ENCODE peak calls at places on chromosomes 4 and X, in eight cellular contexts. J, D, F, W, O, T, X and E are unnamed samples. For H3K27me3, the result is how much of the 10 kb centered on the place peaks cover.

GRCh38 chr4:187017156-187017555 is 293.5 kb upstream of the FAT1 start:
- DNase-seq in D (no peak), W (no peak), T (no peak), F (no peak), X (no peak), O (no peak), J (no peak), E (no peak)

GRCh38 chrX:46991664-46992063 is 79.4 kb downstream of the JADE3 start:
- DNase-seq in F (no peak), O (peak), D (no peak), J (no peak), T (no peak), W (no peak), X (no peak), E (no peak)

GRCh38 chr4:36638273-36638811 is 356.9 kb downstream of the DTHD1 start:
- DNase-seq in T (no peak), O (no peak), D (no peak), J (no peak), X (no peak), F (no peak), W (no peak), E (no peak)

GRCh38 chr4:78477276-78477675 is 74.3 kb upstream of the ANXA3 start:
- DNase-seq in F (no peak), J (peak), X (no peak), O (no peak), D (no peak), W (no peak), T (no peak), E (peak)

GRCh38 chr4:38948551-38948950 is 80.9 kb downstream of the FAM114A1 start:
- DNase-seq in T (no peak), J (peak), X (peak), F (no peak), D (no peak), W (no peak), O (no peak), E (no peak)

GRCh38 chr4:7970031-7970946 is 30.6 kb upstream of the AFAP1 start:
- DNase-seq in J (no peak), O (no peak), W (peak), D (no peak), F (no peak), T (no peak), X (no peak), E (no peak)

GRCh38 chr4:86118696-86119095 is 241.2 kb downstream of the MAPK10 start:
- DNase-seq in X (no peak), O (no peak), T (no peak), D (no peak), W (no peak), F (no peak), J (no peak), E (no peak)

GRCh38 chr4:19983072-19983471 is 268.6 kb upstream of the SLIT2 start:
- DNase-seq in W (no peak), O (no peak), D (no peak), F (no peak), T (no peak), X (peak), J (peak), E (no peak)

GRCh38 chr4:88927420-88927819 is 129.6 kb downstream of the FAM13A start:
- DNase-seq in J (no peak), X (no peak), T (no peak), F (no peak), O (no peak), W (no peak), D (no peak), E (no peak)

GRCh38 chr4:183183906-183184535 is 85.0 kb downstream of the WWC2 start:
- DNase-seq in F (no peak), X (no peak), W (no peak), D (no peak), J (no peak), O (no peak), T (no peak), E (no peak)

GRCh38 chrX:68842781-68843581 is 14.2 kb downstream of the EFNB1 start:
- DNase-seq in T (no peak), O (no peak), D (peak), X (peak), J (no peak), F (no peak), W (no peak), E (no peak)

GRCh38 chrX:10137516-10137915 is 19.3 kb upstream of the CLCN4 start:
- DNase-seq in J (no peak), T (no peak), O (no peak), W (no peak), X (peak), D (no peak), F (no peak), E (no peak)

GRCh38 chrX:38312436-38312835 is 14.9 kb downstream of the RPGR start:
- DNase-seq in F (no peak), T (no peak), J (peak), O (no peak), W (no peak), X (peak), D (no peak), E (no peak)

GRCh38 chrX:134682081-134682480 is 23.8 kb upstream of the PLAC1 start:
- DNase-seq in X (peak), T (no peak), F (no peak), W (no peak), D (no peak), O (no peak), J (no peak), E (no peak)

GRCh38 chrX:41982966-41983365 is 59.6 kb upstream of the CASK start:
- DNase-seq in F (no peak), X (no peak), O (no peak), J (no peak), D (no peak), T (no peak), W (no peak), E (no peak)

GRCh38 chr4:80171656-80172055 is 25.6 kb upstream of the PRDM8 start:
- DNase-seq in O (no peak), D (no peak), T (no peak), J (no peak), F (no peak), W (no peak), X (no peak), E (no peak)

GRCh38 chr4:176422031-176422430 is 102.3 kb downstream of the SPCS3 start:
- DNase-seq in D (no peak), X (peak), O (no peak), W (no peak), J (no peak), T (no peak), F (no peak), E (no peak)

GRCh38 chr4:176422511-176422910 is 102.7 kb downstream of the SPCS3 start:
- DNase-seq in J (no peak), D (no peak), W (no peak), O (no peak), X (no peak), T (no peak), F (no peak), E (no peak)

GRCh38 chr4:176425035-176425434 is 105.3 kb downstream of the SPCS3 start:
- DNase-seq in D (no peak), X (peak), T (no peak), F (no peak), W (no peak), J (no peak), O (no peak), E (no peak)
- H3K4me3 ChIP-seq in D (no peak), X (no peak), T (no peak), F (no peak), W (no peak), J (no peak), O (no peak), E (no peak)

GRCh38 chr4:1400861-1401408 is 5.3 kb downstream of the NKX1-1 start:
- DNase-seq in T (no peak), D (peak), O (no peak), W (no peak), J (no peak), X (no peak), F (no peak), E (no peak)

GRCh38 chr4:1401409-1402020 is 4.7 kb downstream of the NKX1-1 start:
- DNase-seq in J (no peak), T (no peak), F (no peak), D (peak), X (no peak), W (no peak), O (no peak), E (no peak)

GRCh38 chr4:1399508-1400190 is 6.6 kb downstream of the NKX1-1 start:
- DNase-seq in J (no peak), W (no peak), T (no peak), F (no peak), X (no peak), O (no peak), D (peak), E (no peak)

GRCh38 chr4:1398686-1399507 is 7.3 kb downstream of the NKX1-1 start:
- DNase-seq in X (no peak), J (no peak), W (no peak), D (peak), T (no peak), O (no peak), F (no peak), E (no peak)

DNA sequence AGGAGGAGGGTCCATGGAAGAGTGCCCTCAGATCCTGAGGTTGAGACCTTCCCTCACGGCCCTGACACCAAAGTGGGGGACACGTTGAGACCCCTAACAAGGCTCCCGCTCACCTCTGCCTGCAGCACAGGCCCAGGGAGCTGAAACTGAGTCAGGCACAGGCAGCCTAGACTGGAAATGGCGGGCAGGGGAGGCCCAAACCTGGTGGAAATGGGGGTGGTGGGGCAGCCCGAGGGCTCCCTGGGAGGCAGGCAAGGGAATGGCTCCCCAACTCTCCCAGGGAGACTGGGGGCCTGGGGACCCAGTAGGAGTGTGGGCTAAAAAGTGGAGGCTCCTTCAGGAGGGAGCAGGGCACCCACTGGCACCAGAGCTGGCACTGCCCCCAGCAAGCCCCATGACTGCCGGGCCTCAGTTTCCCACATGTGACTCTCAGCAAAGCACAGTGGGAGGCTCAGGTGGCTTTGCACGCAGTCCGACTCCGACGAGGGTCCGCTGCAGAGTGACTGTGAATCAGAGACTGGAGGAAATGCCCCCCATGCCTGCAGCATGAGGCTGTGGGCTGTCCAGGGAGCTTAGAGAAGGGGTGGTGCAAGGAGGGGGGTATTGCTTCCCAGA is 5.9 kb downstream of the NKX1-1 start:
- DNase-seq in D (peak), T (no peak), J (no peak), F (no peak), O (no peak), X (no peak), W (no peak), E (no peak)
- H3K27me3 ChIP-seq in D (under half), T (under half), J (under half), F (under half), O (half or more), X (under half), W (under half), E (half or more)

GRCh38 chrX:54182194-54182863 is 725 bp downstream of the FAM120C start:
- DNase-seq in O (peak), W (peak), T (peak), F (peak), J (no peak), X (peak), D (peak), E (no peak)

GRCh38 chrX:54181196-54181953 is 1.7 kb downstream of the FAM120C start:
- DNase-seq in F (no peak), O (no peak), T (no peak), J (no peak), W (no peak), D (no peak), X (peak), E (no peak)

GRCh38 chrX:54182864-54183613 is at the start of gene FAM120C:
- DNase-seq in W (peak), X (peak), F (peak), T (peak), O (peak), D (peak), J (no peak), E (no peak)

GRCh38 chrX:54178100-54178940 is 4.7 kb downstream of the FAM120C start:
- DNase-seq in J (no peak), W (peak), T (no peak), O (no peak), X (peak), F (no peak), D (no peak), E (no peak)

GRCh38 chrX:54180403-54180802 is 2.7 kb downstream of the FAM120C start:
- DNase-seq in F (no peak), X (peak), J (no peak), O (no peak), T (no peak), W (no peak), D (no peak), E (no peak)
- H3K4me3 ChIP-seq in F (peak), X (peak), J (no peak), O (no peak), T (peak), W (peak), D (no peak), E (peak)

DNA sequence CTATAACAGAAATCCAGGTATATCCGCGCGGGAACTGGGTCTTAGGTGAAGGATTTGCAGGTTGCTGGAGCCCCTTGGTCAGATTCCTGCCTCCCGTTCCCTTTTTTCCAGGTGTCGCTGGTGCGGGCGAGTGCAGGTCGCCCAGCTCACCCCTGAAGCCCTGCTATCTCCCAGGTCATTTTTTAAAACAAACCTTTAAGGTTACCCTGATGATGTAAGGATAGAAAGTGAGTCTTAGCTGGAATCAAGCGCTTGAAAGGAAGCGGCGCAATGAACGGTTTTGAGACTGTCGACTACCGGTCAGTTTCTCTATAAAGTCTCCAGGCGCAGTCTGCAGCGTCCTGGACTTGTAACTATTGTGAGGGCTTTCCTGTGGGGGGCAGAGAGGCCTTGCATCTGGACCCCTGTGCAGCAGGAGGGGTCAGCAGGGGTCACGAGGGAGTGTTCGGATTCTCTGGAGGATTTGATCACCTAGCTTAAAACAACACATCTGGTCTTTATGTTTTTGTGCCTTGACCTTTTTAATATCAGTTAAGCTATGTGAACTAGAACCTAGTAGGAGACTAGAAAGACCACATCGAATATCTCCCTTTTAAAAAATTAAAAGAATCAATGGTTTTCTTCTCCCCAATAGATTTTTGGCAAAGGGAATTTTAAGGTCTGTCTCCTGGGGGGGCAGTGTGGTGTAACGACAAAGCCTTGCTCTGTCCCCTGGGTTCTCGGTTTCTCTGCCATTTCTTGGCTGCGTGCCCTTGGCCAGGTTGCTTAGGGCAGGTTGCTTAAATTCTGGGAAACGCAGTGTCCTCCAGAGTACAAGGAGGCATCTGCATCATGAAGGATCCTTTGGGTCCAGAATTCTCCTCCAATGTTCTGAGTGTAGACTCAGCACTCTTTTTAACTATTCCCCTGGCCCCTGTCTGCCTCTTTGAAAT is 1.7 kb downstream of the KIT start:
- DNase-seq in T (no peak), W (no peak), F (no peak), J (no peak), O (peak), X (peak), D (no peak), E (no peak)
- H3K27me3 ChIP-seq in T (under half), W (under half), F (under half), J (under half), O (under half), X (under half), D (under half), E (under half)

GRCh38 chrX:154358011-154358410 is 16.4 kb downstream of the FLNA start:
- DNase-seq in W (no peak), J (no peak), D (peak), X (no peak), O (no peak), T (no peak), F (no peak), E (no peak)

GRCh38 chrX:154355094-154355775 is 19.2 kb downstream of the FLNA start:
- DNase-seq in J (no peak), X (no peak), T (no peak), D (peak), W (no peak), O (no peak), F (no peak), E (no peak)

GRCh38 chrX:154355776-154356140 is 18.7 kb downstream of the FLNA start:
- DNase-seq in T (no peak), D (peak), J (no peak), W (no peak), F (no peak), X (no peak), O (no peak), E (no peak)

GRCh38 chrX:154357205-154357604 is 17.2 kb downstream of the FLNA start:
- DNase-seq in W (no peak), X (no peak), D (peak), J (no peak), T (no peak), O (no peak), F (no peak), E (no peak)

GRCh38 chrX:154356596-154356995 is 17.8 kb downstream of the FLNA start:
- DNase-seq in W (no peak), J (no peak), O (no peak), T (no peak), F (no peak), D (peak), X (no peak), E (no peak)
- H3K4me3 ChIP-seq in W (no peak), J (no peak), O (no peak), T (no peak), F (no peak), D (no peak), X (no peak), E (no peak)

DNA sequence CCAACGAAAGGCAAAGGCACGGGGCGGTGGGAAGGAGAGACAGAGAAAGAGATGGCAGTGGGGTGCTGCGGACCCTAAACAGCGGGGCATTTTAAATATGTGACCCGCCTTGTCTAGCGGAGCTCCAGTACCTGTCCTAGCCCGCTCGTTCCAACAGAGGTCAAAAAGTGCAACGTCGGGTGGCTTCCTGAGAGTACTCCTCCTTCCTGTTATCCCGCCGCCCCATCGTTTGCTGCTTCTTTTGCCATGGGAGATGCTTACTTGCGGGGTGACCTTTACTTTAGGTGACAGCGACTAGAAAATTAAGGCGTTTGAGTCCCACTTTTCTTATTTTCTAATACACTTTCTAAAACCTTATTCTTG is 734 bp downstream of the NRK start:
- DNase-seq in O (no peak), W (no peak), D (no peak), X (no peak), F (no peak), T (no peak), J (no peak), E (no peak)
- H3K27me3 ChIP-seq in O (under half), W (under half), D (under half), X (under half), F (under half), T (under half), J (under half), E (under half)

GRCh38 chrX:125765347-125765746 is 400.7 kb downstream of the DCAF12L2 start:
- DNase-seq in D (no peak), W (no peak), X (no peak), F (no peak), J (no peak), O (no peak), T (no peak), E (no peak)
- H3K4me3 ChIP-seq in D (no peak), W (no peak), X (no peak), F (no peak), J (no peak), O (no peak), T (no peak), E (no peak)